ENCODE peak calls at places on chromosome 5, in four cellular contexts. H is HepG2, O is H1, T is HCT116. X is an unnamed sample.

GRCh38 chr5:1007681-1008450 is 736 bp upstream of the NKD2 start:
- DNase-seq in T (no peak), O (no peak), H (no peak), X (no peak)

GRCh38 chr5:177496111-177497010 is 1.0 kb downstream of the PDLIM7 start:
- DNase-seq in O (no peak), T (peak), H (peak), X (peak)

GRCh38 chr5:143187495-143187894 is 216.0 kb downstream of the NR3C1 start:
- DNase-seq in T (no peak), H (no peak), O (no peak), X (no peak)

GRCh38 chr5:74630387-74631087 is 10.0 kb downstream of the ENC1 start:
- DNase-seq in H (no peak), T (no peak), O (no peak), X (no peak)

GRCh38 chr5:16918891-16919671 is 17.0 kb downstream of the MYO10 start:
- DNase-seq in H (no peak), O (no peak), T (no peak), X (no peak)

GRCh38 chr5:128408622-128409021 is 129.4 kb downstream of the FBN2 start:
- DNase-seq in H (no peak), T (no peak), O (no peak), X (no peak)

GRCh38 chr5:51977014-51977413 is 593.8 kb downstream of the ISL1 start:
- DNase-seq in H (no peak), O (no peak), T (no peak), X (no peak)

GRCh38 chr5:180081481-180081880 is 9.9 kb upstream of the RNF130 start:
- DNase-seq in H (peak), T (no peak), O (no peak), X (no peak)

GRCh38 chr5:34669931-34670516 is 13.9 kb downstream of the RAI14 start:
- DNase-seq in H (no peak), O (no peak), T (no peak), X (no peak)
- H3K4me2 ChIP-seq in H (no peak), O (no peak), T (no peak), X (no peak)

DNA sequence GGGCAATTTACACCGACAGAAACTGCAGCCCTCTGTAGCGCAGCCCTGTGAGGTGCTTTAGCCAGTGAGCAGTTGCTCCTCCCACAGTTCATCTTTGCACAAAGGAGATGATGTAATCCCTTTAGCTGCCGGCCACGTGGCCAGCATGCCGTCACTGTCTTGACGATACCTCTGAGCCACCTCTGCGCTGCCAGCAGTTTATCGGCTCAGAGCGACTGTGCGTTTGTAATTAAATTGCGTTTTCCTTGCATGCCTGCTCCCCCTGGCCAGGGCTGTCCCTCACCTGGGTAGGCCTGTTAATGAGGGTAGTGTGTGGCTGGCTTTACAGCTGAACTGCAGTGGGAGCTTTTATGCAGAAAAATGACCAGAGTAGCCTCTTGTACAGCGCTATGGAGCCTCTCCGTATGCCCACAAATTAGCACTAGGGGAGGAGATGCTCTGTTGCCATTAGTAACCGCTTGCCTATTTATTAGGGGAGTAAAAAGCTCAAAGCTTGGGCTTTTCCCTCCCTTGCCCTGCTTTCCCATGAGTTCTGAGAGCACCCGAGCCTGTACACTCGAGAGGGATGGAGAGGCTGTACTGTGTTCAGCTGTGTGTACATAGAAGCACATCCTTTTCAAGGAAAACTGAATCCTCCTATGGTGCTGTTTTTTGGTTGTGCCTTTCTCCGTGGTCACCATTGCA is 107.1 kb downstream of the TRIO start:
- DNase-seq in T (no peak), H (peak), O (no peak), X (peak)
- TF ChIP-seq FOSL1 in T (no peak), H (no peak), O (no peak), X (no peak)

DNA sequence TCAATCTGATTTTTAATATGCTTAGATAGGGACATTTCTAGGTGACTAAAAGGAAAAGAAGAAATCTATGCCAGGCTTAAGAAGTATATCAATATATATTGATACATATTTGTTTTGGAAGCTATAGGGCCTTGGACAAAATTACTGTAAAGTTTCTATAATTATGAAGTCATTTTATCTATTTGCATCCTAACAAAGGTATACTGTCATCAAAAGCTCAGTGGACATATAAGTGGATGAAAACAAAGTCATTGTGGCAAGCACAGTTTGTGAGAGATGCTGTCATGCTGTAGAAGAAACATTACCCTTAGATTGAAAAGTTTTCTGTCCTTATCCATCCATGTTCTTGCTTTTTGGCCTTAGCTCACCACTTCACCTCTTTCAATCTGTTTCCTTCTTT is 140.3 kb upstream of the SPEF2 start:
- DNase-seq in O (no peak), T (no peak), H (no peak), X (no peak)
- H3K4me2 ChIP-seq in O (no peak), T (no peak), H (no peak), X (no peak)

GRCh38 chr5:80607343-80607742 is 37.3 kb upstream of the ANKRD34B start:
- DNase-seq in H (no peak), T (no peak), O (no peak), X (no peak)
- TF ChIP-seq FOSL1 in H (no peak), T (no peak), O (no peak), X (no peak)

DNA sequence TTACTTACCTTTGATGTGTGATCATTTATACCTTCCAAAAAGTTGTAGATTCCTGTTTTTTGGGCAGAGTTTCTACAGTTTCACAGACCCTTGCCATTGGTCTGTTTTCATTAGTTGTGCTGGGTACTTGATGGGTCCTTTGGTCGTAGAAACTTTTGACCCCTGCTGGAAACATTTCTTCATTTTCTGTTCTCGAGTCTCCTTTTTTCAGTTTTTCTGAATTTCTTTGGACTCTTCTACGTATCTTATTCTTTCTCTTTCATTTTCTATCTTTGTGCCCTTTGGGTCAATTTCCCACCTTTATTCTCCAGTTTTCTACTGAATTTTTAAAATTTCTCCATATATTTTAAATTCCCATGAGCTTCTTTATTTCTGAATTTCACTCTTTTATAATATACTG is 16.7 kb downstream of the AP3S1 start:
- DNase-seq in O (no peak), H (no peak), T (no peak), X (no peak)
- H3K4me2 ChIP-seq in O (peak), H (no peak), T (peak), X (no peak)

X was measured in K562.